ENCODE peak calls at places on chromosome 3, in seven cellular contexts. S is mesendoderm; D is CD8-positive, alpha-beta memory T cell; G is upper lobe of right lung; R is transverse colon; I is SK-N-SH; F is CD8-positive, alpha-beta T cell. T is an unnamed sample. For H3K4me1, the result is how much of the 10 kb centered on the place peaks cover.

GRCh38 chr3:5197470-5198312 is 10.2 kb downstream of the EDEM1 start:
- DNase-seq in S (peak), D (peak), G (no peak), R (no peak), I (no peak), F (peak), T (peak)

GRCh38 chr3:66538390-66538789 is 37.6 kb upstream of the LRIG1 start:
- DNase-seq in S (no peak), D (no peak), G (no peak), R (no peak), I (no peak), F (no peak), T (no peak)

GRCh38 chr3:66642015-66642414 is 141.2 kb upstream of the LRIG1 start:
- DNase-seq in S (no peak), D (no peak), G (no peak), R (no peak), I (no peak), F (no peak), T (no peak)

GRCh38 chr3:102791641-102792589 is 357.1 kb downstream of the ZPLD1 start:
- DNase-seq in S (no peak), D (no peak), G (no peak), R (no peak), I (peak), F (no peak), T (no peak)

GRCh38 chr3:41450416-41451231 is 251.3 kb downstream of the CTNNB1 start:
- DNase-seq in S (peak), D (no peak), G (no peak), R (peak), I (no peak), F (no peak), T (no peak)

GRCh38 chr3:78613366-78614008 is 1154.3 kb downstream of the ROBO1 start:
- DNase-seq in S (no peak), D (no peak), G (no peak), R (no peak), I (no peak), F (no peak), T (no peak)

GRCh38 chr3:158313344-158313927 is 203.5 kb downstream of the RSRC1 start:
- DNase-seq in S (peak), D (no peak), G (no peak), R (no peak), I (peak), F (no peak), T (peak)

GRCh38 chr3:43729707-43730399 is 39.1 kb downstream of the ABHD5 start:
- DNase-seq in S (no peak), D (no peak), G (no peak), R (peak), I (no peak), F (no peak), T (no peak)

GRCh38 chr3:78857494-78858111 is 910.2 kb downstream of the ROBO1 start:
- DNase-seq in S (no peak), D (no peak), G (no peak), R (no peak), I (no peak), F (no peak), T (no peak)

GRCh38 chr3:77668398-77668797 is 628.5 kb downstream of the ROBO2 start:
- DNase-seq in S (no peak), D (no peak), G (no peak), R (no peak), I (no peak), F (no peak), T (no peak)

GRCh38 chr3:138594935-138595259 is 837 bp upstream of the CEP70 start:
- DNase-seq in S (no peak), D (no peak), G (no peak), R (no peak), I (no peak), F (no peak), T (no peak)

GRCh38 chr3:42638339-42638842 is 15.1 kb upstream of the ZBTB47 start:
- DNase-seq in S (no peak), D (peak), G (no peak), R (no peak), I (no peak), F (peak), T (no peak)

GRCh38 chr3:22555753-22556152 is 647.4 kb upstream of the UBE2E2 start:
- DNase-seq in S (no peak), D (no peak), G (no peak), R (no peak), I (no peak), F (no peak), T (no peak)

GRCh38 chr3:98884675-98885371 is 16.7 kb downstream of the DCBLD2 start:
- DNase-seq in S (no peak), D (no peak), G (no peak), R (no peak), I (no peak), F (no peak), T (no peak)

GRCh38 chr3:30596161-30596560 is 10.2 kb upstream of the TGFBR2 start:
- DNase-seq in S (no peak), D (no peak), G (no peak), R (no peak), I (no peak), F (no peak), T (no peak)

GRCh38 chr3:170730071-170730812 is 139.8 kb downstream of the RPL22L1 start:
- DNase-seq in S (peak), D (no peak), G (no peak), R (no peak), I (peak), F (no peak), T (no peak)
- H3K4me1 ChIP-seq in S (under half), D (under half), G (under half), R (under half), I (under half), F (under half), T (under half)

GRCh38 chr3:126848991-126849390 is 133.9 kb upstream of the PLXNA1 start:
- DNase-seq in S (no peak), D (no peak), G (peak), R (no peak), I (no peak), F (no peak), T (no peak)
- H3K4me1 ChIP-seq in S (under half), D (under half), G (under half), R (under half), I (under half), F (under half), T (under half)

GRCh38 chr3:16844771-16845170 is 40.0 kb upstream of the PLCL2 start:
- DNase-seq in S (no peak), D (no peak), G (no peak), R (no peak), I (no peak), F (no peak), T (no peak)
- H3K4me1 ChIP-seq in S (under half), D (half or more), G (under half), R (under half), I (under half), F (half or more), T (half or more)

GRCh38 chr3:26104856-26105255 is 315.0 kb downstream of the OXSM start:
- DNase-seq in S (peak), D (no peak), G (no peak), R (no peak), I (no peak), F (no peak), T (no peak)
- H3K4me1 ChIP-seq in S (under half), D (under half), G (under half), R (under half), I (under half), F (under half), T (under half)

GRCh38 chr3:152638217-152638616 is 196.7 kb upstream of the P2RY1 start:
- DNase-seq in S (no peak), D (no peak), G (no peak), R (no peak), I (no peak), F (no peak), T (no peak)
- H3K4me1 ChIP-seq in S (under half), D (under half), G (under half), R (under half), I (under half), F (under half), T (under half)

GRCh38 chr3:53244281-53244680 is 11.5 kb downstream of the TKT start:
- DNase-seq in S (no peak), D (no peak), G (no peak), R (no peak), I (no peak), F (no peak), T (no peak)

GRCh38 chr3:53250881-53251605 is 4.8 kb downstream of the TKT start:
- DNase-seq in S (no peak), D (no peak), G (no peak), R (no peak), I (no peak), F (no peak), T (no peak)

GRCh38 chr3:53250453-53250852 is 5.4 kb downstream of the TKT start:
- DNase-seq in S (no peak), D (no peak), G (no peak), R (no peak), I (no peak), F (no peak), T (no peak)

GRCh38 chr3:53243785-53244184 is 12.0 kb downstream of the TKT start:
- DNase-seq in S (no peak), D (no peak), G (no peak), R (no peak), I (no peak), F (no peak), T (no peak)

GRCh38 chr3:53247619-53248018 is 8.2 kb downstream of the TKT start:
- DNase-seq in S (no peak), D (no peak), G (no peak), R (no peak), I (no peak), F (no peak), T (no peak)
- H3K4me1 ChIP-seq in S (under half), D (under half), G (half or more), R (under half), I (under half), F (under half), T (under half)

GRCh38 chr3:51684971-51685751 is 14.1 kb downstream of the TEX264 start:
- DNase-seq in S (no peak), D (no peak), G (no peak), R (no peak), I (no peak), F (peak), T (peak)
- H3K4me1 ChIP-seq in S (under half), D (half or more), G (half or more), R (under half), I (under half), F (half or more), T (half or more)

GRCh38 chr3:159366476-159366875 is 564.6 kb downstream of the MFSD1 start:
- DNase-seq in S (no peak), D (no peak), G (no peak), R (no peak), I (no peak), F (no peak), T (no peak)

DNA sequence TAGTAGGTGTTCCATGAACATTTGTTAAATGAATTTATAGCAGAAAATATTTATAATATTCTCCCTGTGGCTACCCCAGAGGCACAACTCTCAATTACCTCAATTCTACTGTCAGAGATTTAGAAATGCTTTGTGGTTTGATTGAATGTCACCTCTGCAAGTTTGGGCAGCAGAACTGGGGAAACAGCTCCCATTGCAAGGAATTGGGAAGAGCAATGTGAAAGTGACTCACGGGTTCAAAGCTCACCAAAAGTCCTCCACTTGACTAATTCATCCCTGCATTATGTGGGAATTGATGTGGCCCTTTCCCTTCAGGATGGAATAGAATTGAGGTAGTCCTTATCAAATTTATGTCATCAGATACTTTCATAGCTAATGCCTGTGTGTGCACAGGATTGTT is 562.7 kb downstream of the MFSD1 start:
- DNase-seq in S (no peak), D (no peak), G (no peak), R (no peak), I (no peak), F (no peak), T (no peak)
- H3K4me1 ChIP-seq in S (under half), D (under half), G (under half), R (under half), I (under half), F (under half), T (under half)